ENCODE peak calls at places on chromosome 19, in four cellular contexts. L is AG09309, S is AG10803, P is BE2C. G is an unnamed sample.

GRCh38 chr19:41577144-41577830 is 1.3 kb downstream of the CEACAM21 start:
- DNase-seq in P (no peak), L (no peak), S (no peak), G (no peak)

GRCh38 chr19:7535993-7536685 is 622 bp downstream of the PNPLA6 start:
- DNase-seq in P (no peak), S (no peak), L (no peak), G (no peak)

GRCh38 chr19:9070066-9070465 is 16.8 kb upstream of the OR1M1 start:
- DNase-seq in L (no peak), P (no peak), S (no peak), G (no peak)

GRCh38 chr19:43798546-43799409 is 3.5 kb downstream of the LYPD5 start:
- DNase-seq in P (no peak), L (no peak), S (no peak), G (peak; percentile 46)

GRCh38 chr19:13744179-13744578 is 20.1 kb upstream of the MRI1 start:
- DNase-seq in S (no peak), L (no peak), P (no peak), G (no peak)

GRCh38 chr19:661427-662196 is 1.4 kb downstream of the RNF126 start:
- DNase-seq in P (no peak), L (no peak), S (no peak), G (no peak)

GRCh38 chr19:35856546-35857149 is at the start of gene KIRREL2:
- DNase-seq in S (no peak), L (no peak), P (peak; percentile 49), G (peak; percentile 85)

GRCh38 chr19:42306646-42307045 is 4.2 kb upstream of the PAFAH1B3 start:
- DNase-seq in L (no peak), S (no peak), P (no peak), G (no peak)

GRCh38 chr19:42124386-42124901 is 7.8 kb downstream of the POU2F2 start:
- DNase-seq in P (no peak), S (no peak), L (no peak), G (no peak)

GRCh38 chr19:1858412-1859081 is 4.8 kb downstream of the KLF16 start:
- DNase-seq in P (no peak), L (no peak), S (no peak), G (no peak)

GRCh38 chr19:35344511-35345031 is 3.1 kb upstream of the FFAR1 start:
- DNase-seq in L (no peak), P (no peak), S (no peak), G (no peak)

GRCh38 chr19:51398096-51398704 is 7.8 kb upstream of the C19orf84 start:
- DNase-seq in L (no peak), P (no peak), S (peak; percentile 36), G (no peak)

DNA sequence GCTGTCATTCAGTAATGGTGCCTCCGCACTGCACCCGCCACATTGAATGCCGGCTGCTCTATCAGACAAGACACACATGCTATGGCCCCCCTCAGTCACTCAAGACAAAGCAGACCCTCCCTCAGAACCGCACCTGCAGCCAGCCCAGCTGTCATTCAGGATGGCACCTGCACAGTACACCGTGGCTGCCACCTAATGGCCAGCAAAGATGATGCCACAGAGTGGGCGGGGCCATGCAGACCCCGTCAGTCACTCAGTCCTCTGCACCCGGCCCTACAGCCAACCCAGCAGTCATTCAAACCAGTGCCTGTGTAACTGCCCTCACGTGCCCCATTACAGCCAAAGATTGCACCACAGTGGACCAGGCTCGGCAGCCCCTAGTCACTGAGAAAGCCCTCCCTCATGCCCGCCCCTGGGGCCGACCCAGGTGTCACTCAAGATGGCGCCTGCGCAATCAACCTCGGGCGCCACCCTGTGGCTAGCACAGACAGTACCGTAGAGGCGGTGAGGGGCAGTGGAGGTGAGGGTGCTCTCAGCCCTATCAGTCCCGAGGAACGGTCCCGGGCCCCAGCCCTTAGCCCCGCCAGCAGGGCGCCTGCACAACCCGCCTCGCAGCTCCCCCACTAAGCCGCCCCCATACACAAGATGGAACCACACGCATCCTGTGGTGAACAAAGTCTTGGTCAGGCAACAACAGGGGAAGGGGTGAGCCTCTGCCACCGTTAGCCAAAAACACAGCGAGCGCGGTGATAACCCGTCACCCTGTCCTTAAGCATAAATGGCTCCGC is 2.4 kb downstream of the PEG3 start:
- DNase-seq in P (peak; percentile 56), L (no peak), S (no peak), G (no peak)
- TF ChIP-seq CTCF in P (peak; percentile 16), L (no peak), S (no peak), G (no peak)

GRCh38 chr19:44847144-44848035 is 1.3 kb downstream of the NECTIN2 start:
- DNase-seq in S (peak; percentile 50), L (no peak), P (peak; percentile 32), G (peak; percentile 65)

GRCh38 chr19:44848036-44848804 is 2.1 kb downstream of the NECTIN2 start:
- DNase-seq in L (no peak), P (peak; percentile 31), S (peak; percentile 51), G (peak; percentile 52)

GRCh38 chr19:44846455-44847143 is 502 bp downstream of the NECTIN2 start:
- DNase-seq in S (peak; percentile 39), L (no peak), P (no peak), G (peak; percentile 80)

GRCh38 chr19:44845286-44845611 is 848 bp upstream of the NECTIN2 start:
- DNase-seq in P (no peak), S (no peak), L (no peak), G (no peak)

DNA sequence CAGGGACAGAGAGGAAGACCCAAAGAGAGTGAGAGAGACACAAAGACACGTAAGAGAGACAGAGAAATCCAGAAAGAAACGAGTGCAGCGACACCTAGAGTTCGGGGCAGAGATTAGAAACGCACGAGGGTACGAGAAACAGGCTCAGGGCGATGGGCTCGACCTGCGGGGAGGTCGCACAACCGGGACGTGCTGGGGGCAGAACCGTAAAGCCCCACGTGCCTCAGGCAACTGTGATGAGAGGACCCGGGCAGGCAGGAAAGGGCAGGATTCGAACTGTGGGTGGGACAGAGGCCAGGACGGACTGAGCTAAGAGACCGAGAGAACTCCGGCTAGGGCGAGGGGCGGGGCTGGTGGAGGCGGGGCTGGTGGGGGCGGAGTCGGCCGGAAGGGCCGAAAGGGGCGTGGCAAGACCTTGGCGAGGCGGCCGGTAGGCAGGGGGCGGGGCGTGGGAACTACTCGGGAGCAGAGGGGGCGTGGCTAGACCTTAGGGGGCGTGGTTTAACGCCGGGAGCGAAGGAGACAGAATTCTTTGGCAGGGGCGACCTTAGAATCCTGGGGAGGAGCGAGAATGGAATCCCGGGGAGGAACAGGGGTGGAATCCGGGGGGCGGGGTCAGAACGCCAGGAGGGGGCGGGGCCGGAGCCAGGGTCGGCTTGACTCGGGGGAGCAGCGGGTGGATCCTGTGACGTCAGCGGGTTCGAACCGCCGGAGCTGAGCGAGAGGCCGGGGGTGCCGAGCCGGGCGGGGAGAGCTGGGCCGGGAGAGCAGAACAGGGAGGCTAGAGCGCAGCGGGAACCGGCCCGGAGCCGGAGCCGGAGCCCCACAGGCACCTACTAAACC is at the start of gene NECTIN2:
- DNase-seq in L (peak; percentile 92), P (peak; percentile 100), S (peak; percentile 97), G (peak; percentile 100)
- TF ChIP-seq CTCF in L (peak; percentile 76), P (peak; percentile 80), S (peak; percentile 78), G (peak; percentile 50)

GRCh38 chr19:46644720-46645119 is 8.7 kb upstream of the GNG8 start:
- DNase-seq in P (no peak), S (no peak), L (no peak), G (no peak)

GRCh38 chr19:46646402-46646801 is 10.4 kb upstream of the GNG8 start:
- DNase-seq in L (no peak), P (no peak), S (no peak), G (no peak)

GRCh38 chr19:46648961-46649960 is 11.7 kb downstream of the DACT3 start:
- DNase-seq in L (no peak), P (no peak), S (no peak), G (peak; percentile 42)

GRCh38 chr19:46650445-46650844 is 10.5 kb downstream of the DACT3 start:
- DNase-seq in L (no peak), S (no peak), P (no peak), G (no peak)

GRCh38 chr19:46648070-46648960 is 12.3 kb upstream of the GNG8 start:
- DNase-seq in L (no peak), P (no peak), S (no peak), G (no peak)
- TF ChIP-seq CTCF in L (no peak), P (no peak), S (no peak), G (no peak)

DNA sequence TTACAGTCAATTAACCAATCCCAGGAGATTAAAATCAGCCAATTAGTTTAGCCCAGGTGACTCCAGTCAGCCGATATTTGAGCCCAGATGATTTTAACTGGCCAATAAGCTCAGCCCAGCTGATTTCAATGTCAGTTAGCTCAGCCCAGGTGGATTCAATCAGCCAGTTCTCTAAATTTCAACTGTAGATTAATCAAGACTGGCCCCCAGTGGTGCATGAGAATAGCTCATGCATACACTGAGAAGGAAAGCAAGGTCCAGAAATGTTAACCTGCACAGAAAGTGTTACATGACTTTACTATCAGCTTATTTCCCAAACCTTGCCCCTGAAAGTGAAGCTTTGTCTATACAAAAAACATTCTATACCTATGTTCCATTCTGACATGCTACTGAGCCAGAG is 55.4 kb upstream of the ZNF724 start:
- DNase-seq in P (no peak), L (no peak), S (no peak), G (no peak)
- TF ChIP-seq CTCF in P (peak; percentile 15), L (no peak), S (no peak), G (no peak)

GRCh38 chr19:3548594-3548993 is 8.8 kb downstream of the MFSD12 start:
- DNase-seq in L (no peak), S (no peak), P (no peak), G (no peak)

GRCh38 chr19:3546119-3546518 is 7.1 kb downstream of the TEKTIP1 start:
- DNase-seq in P (no peak), L (no peak), S (no peak), G (no peak)

GRCh38 chr19:3545669-3546034 is 6.7 kb downstream of the TEKTIP1 start:
- DNase-seq in P (no peak), L (no peak), S (no peak), G (no peak)

GRCh38 chr19:3547767-3548282 is 8.9 kb downstream of the TEKTIP1 start:
- DNase-seq in L (no peak), S (no peak), P (no peak), G (no peak)

DNA sequence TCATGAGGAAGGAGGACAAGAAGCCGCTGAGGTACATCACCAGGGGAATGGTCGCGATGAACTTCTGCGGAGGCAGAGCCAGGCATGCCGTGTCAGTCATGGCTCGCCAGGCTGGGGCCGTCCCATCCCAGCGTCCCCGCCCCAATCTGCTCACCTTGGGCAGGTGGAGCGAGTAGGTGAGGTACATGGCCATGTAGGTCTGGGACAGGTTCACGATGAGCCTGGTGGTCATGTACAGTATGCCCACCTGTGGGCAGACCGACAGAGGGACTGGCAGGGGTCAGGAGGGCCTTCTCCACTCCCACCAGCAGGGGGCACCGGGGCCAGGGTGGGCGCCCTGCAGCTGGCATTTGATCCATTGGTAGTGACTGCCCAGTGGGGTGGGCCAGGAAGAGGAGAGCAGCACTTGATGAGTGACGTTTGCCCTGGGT is 8.3 kb downstream of the TEKTIP1 start:
- DNase-seq in P (peak; percentile 60), S (peak; percentile 17), L (no peak), G (no peak)
- TF ChIP-seq CTCF in P (peak; percentile 60), S (peak; percentile 59), L (peak; percentile 71), G (peak; percentile 18)

GRCh38 chr19:34274284-34274826 is 20.0 kb downstream of the GARRE1 start:
- DNase-seq in P (no peak), S (no peak), L (no peak), G (no peak)
- TF ChIP-seq CTCF in P (no peak), S (no peak), L (no peak), G (no peak)

G was measured in nephron progenitor cell.